ENCODE peak calls at places on chromosomes 13 and 19, in ten cellular contexts. E is non-pigmented ciliary epithelial cell; M is activated CD4-positive, alpha-beta T cell treated with anti-CD3 and anti-CD28 coated beads, Interleukin-2, amount 50 U/mL, for 1 hour; L is A549; F is left colon; I is cardiac fibroblast; K is neural crest cell; J is AG10803; C is right cardiac atrium; A is germinal center. W is an unnamed sample.

GRCh38 chr19:23321953-23322549 is 71.9 kb upstream of the ZNF724 start:
- DNase-seq in E (no peak), M (no peak), L (no peak), F (no peak), I (no peak), K (no peak), J (no peak), C (no peak), A (no peak), W (no peak)

GRCh38 chr13:75507027-75508001 is 25.3 kb upstream of the TBC1D4 start:
- DNase-seq in E (no peak), M (no peak), L (no peak), F (no peak), I (no peak), K (no peak), J (no peak), C (peak), A (peak), W (no peak)

GRCh38 chr19:17406039-17406886 is 833 bp upstream of the BST2 start:
- DNase-seq in E (peak), M (no peak), L (no peak), F (no peak), I (peak), K (no peak), J (peak), C (no peak), A (no peak), W (no peak)

GRCh38 chr19:10006752-10007323 is 3.5 kb downstream of the COL5A3 start:
- DNase-seq in E (no peak), M (no peak), L (no peak), F (no peak), I (no peak), K (no peak), J (no peak), C (no peak), A (no peak), W (no peak)

GRCh38 chr19:32653626-32653968 is 21.4 kb downstream of the ANKRD27 start:
- DNase-seq in E (no peak), M (no peak), L (no peak), F (no peak), I (no peak), K (no peak), J (no peak), C (no peak), A (no peak), W (no peak)

GRCh38 chr19:50268046-50268445 is 61.1 kb downstream of the KCNC3 start:
- DNase-seq in E (no peak), M (no peak), L (no peak), F (no peak), I (no peak), K (no peak), J (no peak), C (no peak), A (no peak), W (no peak)

GRCh38 chr19:3656073-3656746 is 29.6 kb upstream of the CACTIN start:
- DNase-seq in E (no peak), M (no peak), L (no peak), F (no peak), I (no peak), K (no peak), J (peak), C (peak), A (no peak), W (no peak)

GRCh38 chr13:47397739-47398138 is 500.9 kb upstream of the HTR2A start:
- DNase-seq in E (peak), M (no peak), L (no peak), F (no peak), I (peak), K (no peak), J (no peak), C (no peak), A (no peak), W (no peak)

GRCh38 chr13:97310809-97311436 is 88.8 kb downstream of the MBNL2 start:
- DNase-seq in E (no peak), M (no peak), L (no peak), F (no peak), I (no peak), K (no peak), J (no peak), C (no peak), A (no peak), W (no peak)

GRCh38 chr19:36489920-36490415 is 607 bp upstream of the ZNF566 start:
- DNase-seq in E (peak), M (peak), L (peak), F (peak), I (peak), K (peak), J (peak), C (peak), A (peak), W (no peak)

GRCh38 chr13:108425056-108425455 is 155.5 kb downstream of the TNFSF13B start:
- DNase-seq in E (peak), M (no peak), L (no peak), F (no peak), I (peak), K (no peak), J (no peak), C (no peak), A (no peak), W (no peak)

GRCh38 chr19:15279326-15279904 is 47.2 kb upstream of the EPHX3 start:
- DNase-seq in E (no peak), M (no peak), L (no peak), F (no peak), I (no peak), K (no peak), J (no peak), C (no peak), A (no peak), W (no peak)

GRCh38 chr19:10226021-10226375 is 5.1 kb downstream of the S1PR2 start:
- DNase-seq in E (no peak), M (no peak), L (no peak), F (no peak), I (no peak), K (no peak), J (no peak), C (peak), A (no peak), W (no peak)

GRCh38 chr19:47778954-47779351 is 450 bp downstream of the SELENOW start:
- DNase-seq in E (no peak), M (peak), L (no peak), F (peak), I (peak), K (no peak), J (peak), C (peak), A (no peak), W (no peak)

GRCh38 chr13:112808377-112809140 is 118.7 kb downstream of the ATP11A start:
- DNase-seq in E (no peak), M (no peak), L (no peak), F (no peak), I (no peak), K (no peak), J (no peak), C (no peak), A (no peak), W (no peak)

GRCh38 chr19:41001243-41001971 is 10.3 kb downstream of the CYP2B6 start:
- DNase-seq in E (no peak), M (no peak), L (peak), F (no peak), I (no peak), K (no peak), J (no peak), C (no peak), A (no peak), W (no peak)

GRCh38 chr19:13011653-13012389 is 16.5 kb downstream of the NFIX start:
- DNase-seq in E (no peak), M (no peak), L (no peak), F (no peak), I (no peak), K (no peak), J (no peak), C (peak), A (no peak), W (no peak)

GRCh38 chr19:53865918-53866696 is 1.6 kb upstream of the MYADM start:
- DNase-seq in E (no peak), M (peak), L (peak), F (peak), I (peak), K (peak), J (peak), C (peak), A (peak), W (peak)

GRCh38 chr19:49488046-49488862 is 846 bp downstream of the RPL13A start:
- DNase-seq in E (no peak), M (no peak), L (no peak), F (no peak), I (no peak), K (no peak), J (no peak), C (no peak), A (no peak), W (no peak)

GRCh38 chr19:19321143-19321577 is 531 bp downstream of the MAU2 start:
- DNase-seq in E (no peak), M (peak), L (peak), F (no peak), I (no peak), K (no peak), J (peak), C (no peak), A (no peak), W (no peak)

GRCh38 chr13:27972619-27972877 is 3.4 kb upstream of the CDX2 start:
- DNase-seq in E (no peak), M (no peak), L (no peak), F (no peak), I (no peak), K (no peak), J (no peak), C (no peak), A (no peak), W (no peak)

GRCh38 chr19:49301165-49301865 is 23.7 kb downstream of the SLC6A16 start:
- DNase-seq in E (no peak), M (peak), L (peak), F (peak), I (peak), K (peak), J (peak), C (peak), A (peak), W (no peak)

GRCh38 chr13:112687836-112688559 is 1.8 kb upstream of the ATP11A start:
- DNase-seq in E (no peak), M (no peak), L (no peak), F (no peak), I (no peak), K (no peak), J (no peak), C (no peak), A (no peak), W (no peak)

GRCh38 chr13:48950507-48950886 is 25.2 kb upstream of the FNDC3A start:
- DNase-seq in E (no peak), M (no peak), L (no peak), F (no peak), I (no peak), K (no peak), J (peak), C (no peak), A (no peak), W (no peak)

GRCh38 chr13:32530841-32531253 is 7.7 kb downstream of the N4BP2L2 start:
- DNase-seq in E (peak), M (no peak), L (no peak), F (no peak), I (peak), K (no peak), J (peak), C (no peak), A (no peak), W (no peak)

GRCh38 chr19:46606019-46606418 is 4.9 kb downstream of the CALM3 start:
- DNase-seq in E (no peak), M (no peak), L (no peak), F (no peak), I (no peak), K (no peak), J (no peak), C (no peak), A (no peak), W (no peak)

GRCh38 chr13:89695343-89696257 is 1651.9 kb upstream of the MIR17HG start:
- DNase-seq in E (no peak), M (no peak), L (peak), F (peak), I (peak), K (peak), J (peak), C (no peak), A (no peak), W (no peak)

GRCh38 chr19:4495471-4495870 is 22.8 kb downstream of the PLIN4 start:
- DNase-seq in E (no peak), M (no peak), L (peak), F (peak), I (no peak), K (no peak), J (no peak), C (peak), A (no peak), W (no peak)

GRCh38 chr19:40629346-40629745 is 28.2 kb downstream of the LTBP4 start:
- DNase-seq in E (no peak), M (no peak), L (no peak), F (no peak), I (no peak), K (no peak), J (no peak), C (peak), A (no peak), W (no peak)

GRCh38 chr13:92136449-92137180 is 738.2 kb downstream of the GPC5 start:
- DNase-seq in E (no peak), M (no peak), L (no peak), F (no peak), I (peak), K (no peak), J (no peak), C (no peak), A (no peak), W (no peak)

GRCh38 chr19:46721269-46722003 is 4.5 kb upstream of the PRKD2 start:
- DNase-seq in E (no peak), M (no peak), L (no peak), F (no peak), I (no peak), K (no peak), J (no peak), C (no peak), A (no peak), W (no peak)

GRCh38 chr19:38693380-38694223 is 46.2 kb downstream of the ACTN4 start:
- DNase-seq in E (no peak), M (peak), L (peak), F (no peak), I (peak), K (peak), J (peak), C (peak), A (peak), W (peak)